ENCODE peak calls at places on chromosomes 13 and 19, in six cellular contexts. A is NCI-H1930, S is GM12865, C is T-helper 9 cell, J is NCI-H69, U is SW 1271. Z is an unnamed sample.
A peak's percentile ranks its signal among the peaks of the same experiment; 100 is the strongest.

GRCh38 chr13:112185466-112185865 is 118.5 kb downstream of the SOX1 start:
- DNase-seq in A (no peak), S (no peak), C (no peak), J (no peak), U (no peak), Z (no peak)

GRCh38 chr13:113327766-113328391 is 30.8 kb downstream of the LAMP1 start:
- DNase-seq in A (no peak), S (no peak), C (no peak), J (no peak), U (no peak), Z (no peak)

GRCh38 chr13:44715287-44716224 is 139.4 kb upstream of the TSC22D1 start:
- DNase-seq in A (no peak), S (no peak), C (no peak), J (peak; percentile 19), U (no peak), Z (no peak)

GRCh38 chr13:66341978-66342377 is 888.2 kb downstream of the PCDH9 start:
- DNase-seq in A (no peak), S (no peak), C (no peak), J (no peak), U (no peak), Z (no peak)

GRCh38 chr19:49637865-49638350 is 2.0 kb downstream of the RRAS start:
- DNase-seq in A (no peak), S (no peak), C (no peak), J (peak; percentile 65), U (peak; percentile 70), Z (no peak)

GRCh38 chr13:70043685-70044084 is 63.9 kb upstream of the ATXN8OS start:
- DNase-seq in A (no peak), S (peak; percentile 1), C (no peak), J (no peak), U (no peak), Z (no peak)

GRCh38 chr13:97261254-97262015 is 39.3 kb downstream of the MBNL2 start:
- DNase-seq in A (no peak), S (peak; percentile 45), C (peak; percentile 14), J (no peak), U (no peak), Z (no peak)

GRCh38 chr19:22545751-22546150 is 88.4 kb upstream of the ZNF492 start:
- DNase-seq in A (no peak), S (peak; percentile 12), C (peak; percentile 5), J (peak; percentile 22), U (no peak), Z (no peak)

GRCh38 chr19:56837492-56837891 is 3.0 kb downstream of the PEG3 start:
- DNase-seq in A (peak; percentile 95), S (no peak), C (no peak), J (peak; percentile 93), U (no peak), Z (no peak)

GRCh38 chr19:19444694-19445155 is 39.2 kb downstream of the GATAD2A start:
- DNase-seq in A (no peak), S (peak; percentile 56), C (no peak), J (no peak), U (peak; percentile 12), Z (no peak)

GRCh38 chr19:32254128-32254527 is 91.3 kb upstream of the ZNF507 start:
- DNase-seq in A (no peak), S (no peak), C (no peak), J (no peak), U (no peak), Z (no peak)

GRCh38 chr19:6030214-6030507 is 52.2 kb upstream of the RANBP3 start:
- DNase-seq in A (no peak), S (no peak), C (no peak), J (no peak), U (no peak), Z (peak; percentile 51)

GRCh38 chr13:26380930-26381329 is 127.0 kb downstream of the CDK8 start:
- DNase-seq in A (no peak), S (no peak), C (no peak), J (no peak), U (no peak), Z (no peak)

GRCh38 chr13:38661276-38661675 is 25.6 kb upstream of the FREM2 start:
- DNase-seq in A (no peak), S (no peak), C (no peak), J (peak; percentile 41), U (no peak), Z (no peak)

GRCh38 chr19:19615086-19615485 is 3.4 kb downstream of the PBX4 start:
- DNase-seq in A (no peak), S (no peak), C (peak; percentile 30), J (no peak), U (peak; percentile 36), Z (no peak)

GRCh38 chr13:63472736-63473135 is 2057.1 kb upstream of the PCDH20 start:
- DNase-seq in A (no peak), S (no peak), C (no peak), J (no peak), U (no peak), Z (no peak)

GRCh38 chr19:23343434-23344010 is 51.7 kb downstream of the ZNF91 start:
- DNase-seq in A (no peak), S (no peak), C (no peak), J (peak; percentile 6), U (no peak), Z (no peak)

GRCh38 chr13:97101912-97102311 is 107.6 kb upstream of the OXGR1 start:
- DNase-seq in A (no peak), S (no peak), C (no peak), J (no peak), U (no peak), Z (no peak)

GRCh38 chr13:113526466-113527220 is 36.1 kb upstream of the DCUN1D2 start:
- DNase-seq in A (no peak), S (no peak), C (no peak), J (peak; percentile 60), U (no peak), Z (no peak)

GRCh38 chr13:35957174-35957867 is 173.9 kb downstream of the DCLK1 start:
- DNase-seq in A (no peak), S (no peak), C (no peak), J (no peak), U (no peak), Z (no peak)

GRCh38 chr19:6373813-6374108 is 1.2 kb downstream of the ALKBH7 start:
- DNase-seq in A (no peak), S (no peak), C (no peak), J (peak; percentile 55), U (no peak), Z (no peak)

GRCh38 chr13:50366488-50367174 is 351.4 kb downstream of the KCNRG start:
- DNase-seq in A (no peak), S (peak; percentile 90), C (no peak), J (peak; percentile 97), U (no peak), Z (no peak)

GRCh38 chr19:44202470-44202869 is 9.9 kb upstream of the ZNF227 start:
- DNase-seq in A (peak; percentile 52), S (no peak), C (no peak), J (peak; percentile 47), U (no peak), Z (no peak)

GRCh38 chr13:46561691-46562090 is 8.7 kb downstream of the LRCH1 start:
- DNase-seq in A (no peak), S (no peak), C (no peak), J (no peak), U (no peak), Z (no peak)

GRCh38 chr19:4638330-4638729 is 986 bp upstream of the TNFAIP8L1 start:
- DNase-seq in A (no peak), S (peak; percentile 30), C (no peak), J (no peak), U (no peak), Z (no peak)

GRCh38 chr13:109344552-109345157 is 441.7 kb downstream of the IRS2 start:
- DNase-seq in A (no peak), S (no peak), C (no peak), J (no peak), U (peak; percentile 23), Z (no peak)

GRCh38 chr13:80030491-80030890 is 310.4 kb downstream of the SPRY2 start:
- DNase-seq in A (no peak), S (peak; percentile 13), C (no peak), J (no peak), U (peak; percentile 65), Z (no peak)

GRCh38 chr13:106197506-106197905 is 338.0 kb downstream of the EFNB2 start:
- DNase-seq in A (no peak), S (no peak), C (no peak), J (no peak), U (no peak), Z (no peak)

GRCh38 chr19:30870861-30871260 is 478.4 kb downstream of the TSHZ3 start:
- DNase-seq in A (no peak), S (no peak), C (no peak), J (no peak), U (no peak), Z (no peak)

GRCh38 chr19:21694171-21694906 is 73.0 kb downstream of the ZNF100 start:
- DNase-seq in A (no peak), S (no peak), C (no peak), J (peak; percentile 20), U (no peak), Z (no peak)

GRCh38 chr19:49554701-49555181 is 25.6 kb downstream of the NOSIP start:
- DNase-seq in A (no peak), S (no peak), C (peak; percentile 32), J (no peak), U (no peak), Z (no peak)

GRCh38 chr19:4278010-4278409 is 1.1 kb upstream of the SHD start:
- DNase-seq in A (no peak), S (no peak), C (no peak), J (no peak), U (no peak), Z (no peak)

GRCh38 chr19:29771708-29772415 is 39.9 kb upstream of the CCNE1 start:
- DNase-seq in A (peak; percentile 58), S (peak; percentile 49), C (no peak), J (peak; percentile 55), U (peak; percentile 41), Z (no peak)

GRCh38 chr19:29401712-29402421 is 123.9 kb upstream of the VSTM2B start:
- DNase-seq in A (no peak), S (no peak), C (no peak), J (no peak), U (no peak), Z (no peak)

GRCh38 chr13:99086149-99086868 is 108.4 kb upstream of the DOCK9 start:
- DNase-seq in A (peak; percentile 70), S (peak; percentile 62), C (peak; percentile 68), J (peak; percentile 79), U (peak; percentile 56), Z (no peak)

GRCh38 chr19:41746593-41747227 is 8.6 kb upstream of the CEACAM6 start:
- DNase-seq in A (peak; percentile 85), S (peak; percentile 61), C (peak; percentile 8), J (peak; percentile 93), U (peak; percentile 28), Z (peak; percentile 2)

GRCh38 chr19:17020823-17021222 is 5.8 kb downstream of the CPAMD8 start:
- DNase-seq in A (no peak), S (peak; percentile 31), C (no peak), J (no peak), U (no peak), Z (no peak)

GRCh38 chr19:23309926-23310325 is 59.7 kb upstream of the ZNF724 start:
- DNase-seq in A (no peak), S (no peak), C (no peak), J (no peak), U (no peak), Z (no peak)

GRCh38 chr13:106493569-106493968 is 41.9 kb downstream of the EFNB2 start:
- DNase-seq in A (no peak), S (peak; percentile 67), C (no peak), J (no peak), U (no peak), Z (no peak)

GRCh38 chr13:24995225-24995804 is 100.6 kb upstream of the PABPC3 start:
- DNase-seq in A (peak; percentile 79), S (peak; percentile 84), C (peak; percentile 27), J (peak; percentile 74), U (peak; percentile 78), Z (peak; percentile 80)

Z was measured in astrocyte of the cerebellum.